ENCODE peak calls at places on chromosomes 2 and 18, in nine cellular contexts. L is fibroblast of villous mesenchyme, T is brain microvascular endothelial cell, J is neural progenitor cell, U is fibroblast of mammary gland, X is astrocyte, S is IMR-90, P is kidney epithelial cell, Z is AG10803. K is an unnamed sample.

GRCh38 chr2:241767464-241768250 is 9.0 kb upstream of the GAL3ST2 start:
- DNase-seq in L (no peak), S (no peak), X (no peak), U (no peak), Z (no peak), T (no peak), J (no peak), P (no peak), K (no peak)

GRCh38 chr2:158878003-158878402 is 82.9 kb downstream of the DAPL1 start:
- DNase-seq in J (no peak), T (no peak), L (no peak), U (no peak), S (no peak), P (no peak), X (no peak), Z (no peak), K (no peak)

GRCh38 chr18:58997811-58998337 is 133.2 kb downstream of the ZNF532 start:
- DNase-seq in U (peak; percentile 95), T (peak; percentile 92), J (no peak), Z (peak; percentile 99), S (peak; percentile 88), L (peak; percentile 90), P (no peak), X (peak; percentile 98), K (no peak)

GRCh38 chr18:79524181-79525078 is 128.7 kb downstream of the NFATC1 start:
- DNase-seq in T (no peak), Z (no peak), X (no peak), L (no peak), J (no peak), S (no peak), P (no peak), U (no peak), K (peak; percentile 82)

GRCh38 chr2:213152065-213152794 is 818 bp upstream of the IKZF2 start:
- DNase-seq in T (peak; percentile 68), P (no peak), L (peak; percentile 71), U (peak; percentile 59), X (peak; percentile 69), S (peak; percentile 77), J (peak; percentile 82), Z (peak; percentile 73), K (no peak)

GRCh38 chr2:170155022-170155722 is 22.8 kb upstream of the MYO3B start:
- DNase-seq in U (peak; percentile 60), S (peak; percentile 60), L (peak; percentile 34), X (peak; percentile 33), J (peak; percentile 44), P (no peak), T (peak; percentile 53), Z (peak; percentile 40), K (no peak)

GRCh38 chr18:68840554-68841263 is 42.8 kb downstream of the CCDC102B start:
- DNase-seq in L (peak; percentile 97), P (peak; percentile 69), U (peak; percentile 97), Z (peak; percentile 87), S (peak; percentile 97), T (peak; percentile 94), J (peak; percentile 5), X (peak; percentile 96), K (no peak)

GRCh38 chr18:30562231-30562630 is 480.3 kb downstream of the DSC3 start:
- DNase-seq in S (no peak), J (peak; percentile 67), P (no peak), T (no peak), L (no peak), Z (no peak), U (no peak), X (no peak), K (no peak)

GRCh38 chr18:6401687-6402086 is 13.0 kb downstream of the L3MBTL4 start:
- DNase-seq in S (no peak), Z (no peak), P (no peak), X (no peak), U (no peak), L (no peak), T (no peak), J (peak; percentile 62), K (no peak)
- TF ChIP-seq CTCF in S (peak; percentile 14), Z (no peak), P (peak; percentile 44), X (no peak), U (no peak), L (no peak), T (peak; percentile 40), J (peak; percentile 74), K (no peak)

GRCh38 chr18:62399781-62400308 is 74.7 kb downstream of the TNFRSF11A start:
- DNase-seq in U (no peak), T (no peak), J (peak; percentile 57), S (no peak), L (no peak), Z (no peak), X (no peak), P (no peak), K (no peak)
- TF ChIP-seq CTCF in U (peak; percentile 3), T (peak; percentile 55), J (peak; percentile 51), S (peak; percentile 1), L (peak; percentile 16), Z (peak; percentile 1), X (peak; percentile 4), P (peak; percentile 44), K (no peak)

DNA sequence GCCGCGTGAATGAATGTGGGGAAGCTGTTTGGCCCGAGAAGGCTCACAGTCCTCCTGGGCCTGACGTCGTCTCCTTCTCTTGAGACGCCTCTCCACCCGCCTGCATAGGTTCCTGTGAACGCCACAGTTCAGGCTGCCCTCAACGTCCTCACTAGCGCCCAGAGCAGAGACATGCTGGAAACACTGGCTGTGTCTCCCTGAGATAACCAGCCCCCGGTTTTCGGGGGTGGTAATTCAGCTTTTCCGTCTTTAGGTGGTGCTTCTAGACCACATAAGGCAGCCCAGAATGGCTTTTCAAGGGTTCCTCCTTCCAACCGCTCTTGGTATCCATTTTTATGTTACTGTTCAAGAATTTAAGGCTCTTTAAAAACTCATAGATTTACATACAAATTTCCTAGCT is 110.4 kb upstream of the PXDN start:
- DNase-seq in U (peak; percentile 28), T (peak; percentile 76), Z (peak; percentile 17), S (peak; percentile 11), J (peak; percentile 86), L (peak; percentile 36), X (peak; percentile 50), P (no peak), K (peak; percentile 33)
- TF ChIP-seq CTCF in U (peak; percentile 33), T (peak; percentile 78), Z (peak; percentile 40), S (peak; percentile 43), J (peak; percentile 77), L (peak; percentile 34), X (peak; percentile 72), P (peak; percentile 38), K (peak; percentile 26)

DNA sequence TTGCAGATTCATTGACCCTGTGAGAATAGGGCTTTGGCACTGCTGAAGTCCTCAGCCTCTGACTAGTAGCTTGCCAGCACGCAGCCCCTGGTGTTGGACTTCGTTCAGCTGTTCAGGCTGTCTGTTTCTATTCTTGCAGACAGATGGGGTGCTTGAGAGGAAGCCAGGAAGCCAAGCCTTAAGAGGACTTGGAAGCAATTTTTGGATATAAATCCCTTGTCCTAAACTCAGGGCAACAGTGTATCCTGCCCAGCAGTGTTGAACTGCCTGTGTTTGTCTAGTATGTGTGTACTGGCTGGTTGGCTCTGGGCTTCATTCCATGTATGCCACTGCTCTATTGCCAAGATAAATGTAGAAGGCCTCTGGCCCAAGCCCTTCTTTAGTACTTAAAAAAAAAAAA is 108.6 kb downstream of the COMMD1 start:
- DNase-seq in S (peak; percentile 70), P (no peak), J (peak; percentile 34), L (peak; percentile 67), Z (peak; percentile 88), X (peak; percentile 78), U (peak; percentile 74), T (peak; percentile 55), K (no peak)
- TF ChIP-seq CTCF in S (peak; percentile 15), P (no peak), J (no peak), L (peak; percentile 45), Z (peak; percentile 9), X (no peak), U (peak; percentile 32), T (peak; percentile 37), K (no peak)

GRCh38 chr2:239193426-239193825 is 207.4 kb downstream of the HDAC4 start:
- DNase-seq in U (no peak), L (no peak), X (no peak), S (no peak), P (no peak), J (no peak), Z (no peak), T (no peak), K (no peak)

GRCh38 chr2:239192975-239193374 is 207.8 kb downstream of the HDAC4 start:
- DNase-seq in J (no peak), X (no peak), Z (no peak), L (no peak), U (no peak), P (no peak), T (no peak), S (no peak), K (no peak)

GRCh38 chr2:239194731-239195317 is 206.0 kb downstream of the HDAC4 start:
- DNase-seq in J (no peak), L (no peak), P (no peak), S (no peak), U (no peak), T (no peak), Z (no peak), X (no peak), K (no peak)

GRCh38 chr2:239195318-239195871 is 205.4 kb downstream of the HDAC4 start:
- DNase-seq in T (no peak), Z (no peak), P (no peak), J (no peak), X (peak; percentile 5), S (no peak), U (no peak), L (no peak), K (no peak)

GRCh38 chr2:239193925-239194687 is 206.7 kb downstream of the HDAC4 start:
- DNase-seq in L (no peak), P (no peak), U (peak; percentile 23), Z (no peak), T (no peak), J (peak; percentile 37), X (no peak), S (no peak), K (no peak)
- TF ChIP-seq CTCF in L (peak; percentile 23), P (no peak), U (peak; percentile 41), Z (peak; percentile 26), T (peak; percentile 47), J (peak; percentile 51), X (no peak), S (peak; percentile 14), K (no peak)

GRCh38 chr2:42223067-42223636 is 54.0 kb downstream of the EML4 start:
- DNase-seq in J (no peak), L (peak; percentile 81), U (no peak), S (no peak), Z (no peak), T (no peak), P (no peak), X (no peak), K (no peak)
- TF ChIP-seq CTCF in J (no peak), L (no peak), U (no peak), S (no peak), Z (no peak), T (no peak), P (no peak), X (no peak), K (no peak)

DNA sequence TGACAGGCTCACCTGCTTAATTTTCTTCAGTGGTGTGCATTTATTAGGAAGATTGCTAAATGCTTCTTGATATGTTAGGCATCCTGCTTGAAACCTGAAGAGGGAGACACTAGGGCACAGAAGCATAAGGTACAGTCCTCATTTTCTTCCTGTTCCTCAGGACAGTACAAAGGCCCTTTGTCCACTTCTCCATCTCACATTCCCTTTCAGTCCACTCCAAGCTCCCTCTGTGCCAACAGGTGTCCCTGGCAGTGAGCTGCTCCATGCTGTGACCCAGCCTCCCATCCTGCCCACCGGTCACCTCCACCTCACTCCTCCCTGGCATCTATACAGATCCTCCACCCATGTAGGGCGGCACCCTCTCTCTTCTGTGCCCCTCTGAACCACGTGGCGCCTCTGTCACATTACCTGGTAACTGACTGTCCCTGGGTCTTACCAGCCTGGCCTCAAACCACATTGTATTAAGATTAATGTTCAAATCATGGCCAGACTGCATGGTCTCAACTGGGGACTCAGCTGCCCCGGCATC is 162.8 kb downstream of the VAPA start:
- DNase-seq in X (no peak), L (no peak), J (no peak), Z (no peak), U (no peak), P (no peak), S (no peak), T (no peak), K (no peak)
- TF ChIP-seq CTCF in X (no peak), L (no peak), J (no peak), Z (no peak), U (no peak), P (no peak), S (no peak), T (peak; percentile 10), K (no peak)

K was measured in activated CD8-positive, alpha-beta T cell treated with anti-CD3 and anti-CD28 coated beads for 36 hours.